ENCODE peak calls at places on chromosomes 16 and 17, in seven cellular contexts. I is ovary, V is left ventricle myocardium inferior, E is left lung, Q is ascending aorta, J is Caco-2, C is Panc1. B is an unnamed sample. For H3K4me1, H3K27me3 and H3K9me3, the result is how much of the 10 kb centered on the place peaks cover.

GRCh38 chr16:70396209-70396904 is 42.5 kb downstream of the ST3GAL2 start:
- DNase-seq in I (no peak), V (no peak), E (no peak), Q (no peak), J (peak), C (no peak), B (no peak)

GRCh38 chr16:24291932-24292331 is 35.8 kb downstream of the CACNG3 start:
- DNase-seq in I (no peak), V (no peak), E (no peak), Q (no peak), J (no peak), C (no peak), B (no peak)

GRCh38 chr16:55563797-55564196 is 2.7 kb upstream of the CAPNS2 start:
- DNase-seq in I (no peak), V (no peak), E (no peak), Q (no peak), J (no peak), C (no peak), B (no peak)

GRCh38 chr17:67557921-67558320 is 159.8 kb upstream of the NOL11 start:
- DNase-seq in I (no peak), V (no peak), E (no peak), Q (no peak), J (no peak), C (no peak), B (no peak)

GRCh38 chr17:16371742-16372141 is 9.1 kb upstream of the UBB start:
- DNase-seq in I (no peak), V (no peak), E (no peak), Q (no peak), J (no peak), C (no peak), B (no peak)

GRCh38 chr17:69608808-69609494 is 194.5 kb downstream of the MAP2K6 start:
- DNase-seq in I (no peak), V (no peak), E (no peak), Q (peak), J (no peak), C (no peak), B (no peak)

GRCh38 chr17:43766413-43767052 is 7.9 kb upstream of the SOST start:
- DNase-seq in I (peak), V (peak), E (no peak), Q (peak), J (peak), C (no peak), B (peak)

GRCh38 chr17:82396601-82397435 is 21.3 kb upstream of the HEXD start:
- DNase-seq in I (no peak), V (no peak), E (no peak), Q (no peak), J (peak), C (no peak), B (no peak)

GRCh38 chr17:67200727-67201301 is 44.2 kb downstream of the HELZ start:
- DNase-seq in I (no peak), V (no peak), E (no peak), Q (no peak), J (peak), C (no peak), B (no peak)

GRCh38 chr17:9725575-9725974 is 65.8 kb downstream of the DHRS7C start:
- DNase-seq in I (no peak), V (no peak), E (no peak), Q (no peak), J (no peak), C (no peak), B (no peak)

GRCh38 chr16:84774810-84775209 is 45.0 kb upstream of the CRISPLD2 start:
- DNase-seq in I (no peak), V (no peak), E (no peak), Q (no peak), J (no peak), C (peak), B (peak)

GRCh38 chr17:3535253-3535995 is 22.2 kb downstream of the TRPV3 start:
- DNase-seq in I (peak), V (peak), E (peak), Q (no peak), J (no peak), C (peak), B (peak)

GRCh38 chr17:63698381-63698885 is 1.5 kb downstream of the LIMD2 start:
- DNase-seq in I (no peak), V (no peak), E (no peak), Q (no peak), J (no peak), C (no peak), B (no peak)

GRCh38 chr17:79824234-79824633 is 15.0 kb downstream of the CBX4 start:
- DNase-seq in I (no peak), V (no peak), E (no peak), Q (no peak), J (no peak), C (no peak), B (no peak)

GRCh38 chr16:64864232-64864803 is 257.5 kb downstream of the CDH11 start:
- DNase-seq in I (no peak), V (no peak), E (no peak), Q (no peak), J (no peak), C (peak), B (no peak)

GRCh38 chr17:63475491-63476412 is 1.1 kb upstream of the ACE start:
- DNase-seq in I (no peak), V (no peak), E (no peak), Q (no peak), J (no peak), C (no peak), B (no peak)

GRCh38 chr17:4742133-4742532 is 2.4 kb upstream of the CXCL16 start:
- DNase-seq in I (no peak), V (no peak), E (no peak), Q (no peak), J (no peak), C (no peak), B (no peak)

GRCh38 chr16:79599256-79599836 is 1.2 kb downstream of the MAF start:
- DNase-seq in I (peak), V (peak), E (no peak), Q (peak), J (peak), C (no peak), B (peak)

DNA sequence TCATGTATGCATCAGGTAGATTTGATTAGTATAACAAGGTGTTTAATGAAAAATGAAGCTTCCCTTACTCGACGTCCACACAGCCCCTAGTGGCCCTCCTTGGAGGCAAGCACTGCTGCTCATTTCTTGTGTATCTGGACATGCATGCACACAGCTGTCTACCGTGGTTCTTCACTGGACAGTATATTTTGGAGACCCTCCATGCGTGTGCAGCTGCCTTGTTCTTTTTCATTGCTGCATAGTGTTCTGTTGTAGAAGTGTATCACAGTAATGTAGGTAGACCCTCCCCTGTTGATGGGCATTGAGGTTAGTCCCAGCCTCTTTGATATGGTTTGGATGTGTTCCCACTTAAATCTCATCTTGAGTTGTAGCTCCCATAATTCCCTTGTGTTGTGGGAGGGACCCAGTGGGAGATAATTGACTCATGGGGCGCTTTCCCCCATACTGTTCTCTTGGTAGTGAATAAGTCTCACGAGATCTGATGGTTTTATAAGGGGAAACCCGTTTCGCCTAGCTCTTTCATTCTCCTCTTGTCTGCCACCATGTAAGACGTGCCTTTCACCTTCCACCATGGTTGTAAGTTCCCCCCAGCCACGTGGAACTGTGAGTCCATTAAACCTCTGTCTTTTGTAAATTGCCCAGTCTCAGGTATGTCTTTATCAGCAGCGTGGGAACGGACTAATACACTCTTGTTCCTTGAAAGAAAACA is 6.3 kb downstream of the CMIP start:
- DNase-seq in I (no peak), V (no peak), E (no peak), Q (no peak), J (no peak), C (no peak), B (no peak)
- H3K4me1 ChIP-seq in I (under half), V (half or more), E (under half), Q (under half), J (half or more), C (under half), B (under half)

DNA sequence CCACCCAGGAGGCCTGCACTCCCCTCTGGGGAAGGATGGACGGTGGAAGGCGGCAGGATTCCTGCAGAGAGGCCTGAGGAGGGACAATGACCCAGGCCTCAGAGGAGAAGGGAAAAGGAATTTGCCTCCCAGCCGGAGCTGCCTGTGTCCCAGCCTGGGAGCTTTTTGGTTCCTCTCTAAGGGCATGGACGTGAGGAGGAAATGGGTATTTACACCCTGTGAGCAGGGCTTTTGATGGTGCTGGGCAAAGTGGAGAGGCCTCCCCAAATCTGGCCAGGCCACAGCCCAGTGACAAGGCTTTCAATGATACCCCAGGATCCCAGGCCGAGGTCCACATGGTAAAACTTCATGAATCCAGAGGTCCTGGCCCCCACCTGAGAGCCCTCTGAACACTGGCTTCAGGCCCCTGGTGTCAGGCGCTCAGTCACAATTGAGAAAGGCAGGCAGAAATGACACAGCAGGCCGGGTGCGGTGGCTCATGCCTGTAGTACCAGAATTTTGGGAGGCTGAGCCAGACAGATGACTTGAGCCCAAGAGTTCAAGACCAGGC is 56.0 kb upstream of the DOC2B start:
- DNase-seq in I (no peak), V (peak), E (peak), Q (peak), J (no peak), C (no peak), B (no peak)
- H3K27me3 ChIP-seq in I (under half), V (under half), E (under half), Q (under half), J (under half), C (under half), B (under half)

DNA sequence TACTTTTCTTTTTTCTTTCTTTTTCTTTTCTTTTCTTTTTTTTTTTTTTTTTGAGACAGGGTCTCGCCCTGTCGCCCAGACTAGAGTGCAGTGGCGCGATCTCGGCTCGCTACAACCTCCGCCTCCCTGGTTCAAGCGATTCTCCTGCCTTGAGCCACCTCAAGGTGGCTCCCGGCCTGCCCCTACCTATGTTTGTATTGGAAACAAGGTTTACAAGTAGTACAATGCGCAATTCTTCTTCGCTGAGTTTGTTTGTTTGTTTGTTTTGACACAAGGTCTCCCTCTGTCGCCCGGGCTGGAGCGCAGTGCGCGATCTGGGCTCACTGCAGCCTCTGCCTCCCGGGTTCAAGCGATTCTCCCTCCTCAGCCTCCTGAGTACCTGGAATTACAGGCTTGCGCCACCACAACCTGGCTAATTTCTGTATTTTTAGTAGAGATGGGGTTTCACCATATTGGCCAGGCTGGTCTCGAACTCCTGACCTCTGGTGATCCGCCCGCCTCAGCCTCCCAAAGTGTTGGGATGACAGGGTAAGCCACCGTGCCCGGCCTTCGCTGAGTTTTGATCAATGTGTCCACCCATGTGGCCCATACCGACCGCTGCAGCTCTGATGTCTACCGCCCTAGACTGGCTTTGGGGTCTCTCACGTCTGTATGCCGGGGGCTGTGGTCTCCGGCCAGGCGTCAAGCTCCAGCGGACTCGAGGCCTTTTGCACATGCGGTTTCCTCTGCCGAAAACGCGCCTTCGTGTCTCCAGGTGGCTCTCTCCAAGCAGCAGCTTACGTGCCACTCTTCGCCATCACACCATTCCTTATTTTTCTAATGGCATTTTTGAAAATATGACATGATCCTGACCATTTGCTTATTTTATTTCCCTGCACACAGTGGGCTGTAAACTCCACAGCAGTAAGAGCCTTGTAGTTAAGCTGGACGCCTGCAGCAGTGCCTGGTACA is 1.1 kb upstream of the YBX2 start:
- DNase-seq in I (no peak), V (no peak), E (no peak), Q (no peak), J (no peak), C (no peak), B (no peak)
- H3K9me3 ChIP-seq in I (under half), V (under half), E (under half), Q (under half), J (under half), C (under half), B (under half)

DNA sequence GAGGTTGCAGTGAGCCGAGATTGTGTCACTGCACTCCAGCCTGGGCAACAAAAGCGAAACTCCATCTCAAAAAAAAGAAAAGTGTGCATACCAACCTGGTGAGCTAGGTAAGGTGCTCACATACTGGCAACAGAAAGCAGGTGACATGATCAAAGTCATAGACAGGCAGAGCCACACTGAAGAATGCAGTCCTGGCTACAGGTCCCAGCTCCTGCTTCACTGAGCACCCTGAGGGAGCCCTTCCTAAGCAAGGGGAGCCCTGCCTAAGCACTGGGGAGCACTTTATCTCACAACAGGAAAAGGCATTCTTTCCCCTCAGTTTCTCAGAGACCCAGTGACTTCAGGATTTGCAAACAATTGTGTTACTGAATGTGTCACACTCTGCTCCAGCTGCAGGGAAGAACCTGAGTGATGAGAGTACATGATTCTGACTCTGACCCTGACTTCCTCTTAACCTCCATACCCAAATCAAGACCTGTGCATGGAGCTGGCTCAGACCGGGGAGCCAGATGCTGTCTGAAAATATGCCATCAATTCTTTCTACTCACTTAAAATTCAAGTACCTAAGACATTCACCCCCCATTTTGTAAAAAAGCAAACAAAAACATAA is 40.5 kb downstream of the ANKRD11 start:
- DNase-seq in I (no peak), V (no peak), E (no peak), Q (no peak), J (no peak), C (no peak), B (no peak)
- H3K4me1 ChIP-seq in I (under half), V (half or more), E (under half), Q (under half), J (under half), C (under half), B (half or more)

B was measured in psoas muscle.